ENCODE peak calls at places on chromosomes 2 and 18, in eight cellular contexts. One of them, this sample, is unnamed.

GRCh38 chr2:238821391-238821790 is 26.5 kb upstream of the TWIST2 start:
- DNase-seq in prostate gland: no peak
- DNase-seq in spleen: no peak
- DNase-seq in Peyer's patch: no peak
- DNase-seq in GM12878: no peak
- DNase-seq in stomach: no peak
- DNase-seq in IMR-90: peak; percentile 39
- DNase-seq in K562: no peak
- DNase-seq in this sample: no peak

GRCh38 chr18:985301-985700 is 80.6 kb downstream of the ADCYAP1 start:
- DNase-seq in prostate gland: no peak
- DNase-seq in spleen: no peak
- DNase-seq in Peyer's patch: no peak
- DNase-seq in GM12878: no peak
- DNase-seq in stomach: no peak
- DNase-seq in IMR-90: no peak
- DNase-seq in K562: no peak
- DNase-seq in this sample: no peak

GRCh38 chr18:27778441-27778840 is 398.5 kb downstream of the CDH2 start:
- DNase-seq in prostate gland: no peak
- DNase-seq in spleen: no peak
- DNase-seq in Peyer's patch: no peak
- DNase-seq in GM12878: no peak
- DNase-seq in stomach: no peak
- DNase-seq in IMR-90: peak; percentile 17
- DNase-seq in K562: no peak
- DNase-seq in this sample: no peak

GRCh38 chr2:162233197-162233596 is 10.0 kb downstream of the FAP start:
- DNase-seq in prostate gland: no peak
- DNase-seq in spleen: no peak
- DNase-seq in Peyer's patch: no peak
- DNase-seq in GM12878: no peak
- DNase-seq in stomach: no peak
- DNase-seq in IMR-90: peak; percentile 76
- DNase-seq in K562: no peak
- DNase-seq in this sample: no peak

GRCh38 chr2:29166237-29166630 is 51.0 kb downstream of the CLIP4 start:
- DNase-seq in prostate gland: no peak
- DNase-seq in spleen: no peak
- DNase-seq in Peyer's patch: no peak
- DNase-seq in GM12878: no peak
- DNase-seq in stomach: no peak
- DNase-seq in IMR-90: peak; percentile 15
- DNase-seq in K562: no peak
- DNase-seq in this sample: no peak

GRCh38 chr2:191404568-191404991 is 159.4 kb downstream of the MYO1B start:
- DNase-seq in prostate gland: no peak
- DNase-seq in spleen: no peak
- DNase-seq in Peyer's patch: no peak
- DNase-seq in GM12878: no peak
- DNase-seq in stomach: no peak
- DNase-seq in IMR-90: peak; percentile 50
- DNase-seq in K562: no peak
- DNase-seq in this sample: no peak

GRCh38 chr2:112318515-112318914 is 43.1 kb downstream of the ZC3H6 start:
- DNase-seq in prostate gland: no peak
- DNase-seq in spleen: no peak
- DNase-seq in Peyer's patch: no peak
- DNase-seq in GM12878: no peak
- DNase-seq in stomach: no peak
- DNase-seq in IMR-90: no peak
- DNase-seq in K562: no peak
- DNase-seq in this sample: no peak

GRCh38 chr2:215371915-215372897 is 60.3 kb downstream of the ATIC start:
- DNase-seq in prostate gland: no peak
- DNase-seq in spleen: no peak
- DNase-seq in Peyer's patch: no peak
- DNase-seq in GM12878: no peak
- DNase-seq in stomach: no peak
- DNase-seq in IMR-90: no peak
- DNase-seq in K562: no peak
- DNase-seq in this sample: no peak

GRCh38 chr18:50879302-50880107 is 587 bp downstream of the ME2 start:
- DNase-seq in prostate gland: peak; percentile 25
- DNase-seq in spleen: no peak
- DNase-seq in Peyer's patch: peak; percentile 20
- DNase-seq in GM12878: no peak
- DNase-seq in stomach: peak; percentile 43
- DNase-seq in IMR-90: peak; percentile 38
- DNase-seq in K562: no peak
- DNase-seq in this sample: peak; percentile 50

GRCh38 chr18:64444819-64445218 is 295.9 kb upstream of the LINC00305 start:
- DNase-seq in prostate gland: no peak
- DNase-seq in spleen: no peak
- DNase-seq in Peyer's patch: no peak
- DNase-seq in GM12878: no peak
- DNase-seq in stomach: no peak
- DNase-seq in IMR-90: no peak
- DNase-seq in K562: no peak
- DNase-seq in this sample: no peak

GRCh38 chr2:12587729-12588522 is 128.8 kb upstream of the TRIB2 start:
- DNase-seq in prostate gland: no peak
- DNase-seq in spleen: no peak
- DNase-seq in Peyer's patch: no peak
- DNase-seq in GM12878: peak; percentile 49
- DNase-seq in stomach: no peak
- DNase-seq in IMR-90: peak; percentile 96
- DNase-seq in K562: no peak
- DNase-seq in this sample: no peak

GRCh38 chr2:60439219-60439974 is 114.1 kb downstream of the BCL11A start:
- DNase-seq in prostate gland: no peak
- DNase-seq in spleen: peak; percentile 93
- DNase-seq in Peyer's patch: peak; percentile 82
- DNase-seq in GM12878: peak; percentile 96
- DNase-seq in stomach: peak; percentile 47
- DNase-seq in IMR-90: no peak
- DNase-seq in K562: peak; percentile 27
- DNase-seq in this sample: no peak

GRCh38 chr18:58325521-58325908 is 281.5 kb downstream of the NEDD4L start:
- DNase-seq in prostate gland: no peak
- DNase-seq in spleen: no peak
- DNase-seq in Peyer's patch: no peak
- DNase-seq in GM12878: no peak
- DNase-seq in stomach: no peak
- DNase-seq in IMR-90: peak; percentile 33
- DNase-seq in K562: no peak
- DNase-seq in this sample: no peak

GRCh38 chr18:12155996-12156395 is 62.4 kb downstream of the ANKRD62 start:
- DNase-seq in prostate gland: no peak
- DNase-seq in spleen: no peak
- DNase-seq in Peyer's patch: no peak
- DNase-seq in GM12878: no peak
- DNase-seq in stomach: no peak
- DNase-seq in IMR-90: no peak
- DNase-seq in K562: no peak
- DNase-seq in this sample: no peak

GRCh38 chr18:21134895-21135294 is 23.3 kb upstream of the ROCK1 start:
- DNase-seq in prostate gland: no peak
- DNase-seq in spleen: no peak
- DNase-seq in Peyer's patch: no peak
- DNase-seq in GM12878: no peak
- DNase-seq in stomach: no peak
- DNase-seq in IMR-90: peak; percentile 7
- DNase-seq in K562: no peak
- DNase-seq in this sample: no peak

GRCh38 chr2:134245340-134245984 is 8.4 kb upstream of the MGAT5 start:
- DNase-seq in prostate gland: peak; percentile 76
- DNase-seq in spleen: peak; percentile 87
- DNase-seq in Peyer's patch: peak; percentile 95
- DNase-seq in GM12878: no peak
- DNase-seq in stomach: peak; percentile 86
- DNase-seq in IMR-90: peak; percentile 71
- DNase-seq in K562: peak; percentile 41
- DNase-seq in this sample: peak; percentile 82

GRCh38 chr18:4200399-4200798 is 254.7 kb downstream of the DLGAP1 start:
- DNase-seq in prostate gland: no peak
- DNase-seq in spleen: no peak
- DNase-seq in Peyer's patch: no peak
- DNase-seq in GM12878: no peak
- DNase-seq in stomach: no peak
- DNase-seq in IMR-90: no peak
- DNase-seq in K562: no peak
- DNase-seq in this sample: no peak

GRCh38 chr2:6772366-6772710 is 93.4 kb downstream of the CMPK2 start:
- DNase-seq in prostate gland: no peak
- DNase-seq in spleen: no peak
- DNase-seq in Peyer's patch: no peak
- DNase-seq in GM12878: no peak
- DNase-seq in stomach: no peak
- DNase-seq in IMR-90: peak; percentile 7
- DNase-seq in K562: no peak
- DNase-seq in this sample: no peak

GRCh38 chr18:66136039-66136438 is 385.2 kb downstream of the CDH7 start:
- DNase-seq in prostate gland: no peak
- DNase-seq in spleen: no peak
- DNase-seq in Peyer's patch: no peak
- DNase-seq in GM12878: no peak
- DNase-seq in stomach: no peak
- DNase-seq in IMR-90: no peak
- DNase-seq in K562: no peak
- DNase-seq in this sample: no peak

GRCh38 chr18:48031011-48031480 is 100.6 kb upstream of the SMAD2 start:
- DNase-seq in prostate gland: peak; percentile 66
- DNase-seq in spleen: peak; percentile 35
- DNase-seq in Peyer's patch: no peak
- DNase-seq in GM12878: no peak
- DNase-seq in stomach: peak; percentile 67
- DNase-seq in IMR-90: peak; percentile 34
- DNase-seq in K562: peak; percentile 35
- DNase-seq in this sample: peak; percentile 71

GRCh38 chr2:168467729-168468128 is 11.7 kb downstream of the CERS6 start:
- DNase-seq in prostate gland: no peak
- DNase-seq in spleen: no peak
- DNase-seq in Peyer's patch: no peak
- DNase-seq in GM12878: no peak
- DNase-seq in stomach: no peak
- DNase-seq in IMR-90: no peak
- DNase-seq in K562: no peak
- DNase-seq in this sample: no peak
- H3K27ac ChIP-seq in prostate gland: no peak overlapping the region
- H3K27ac ChIP-seq in spleen: no peak overlapping the region
- H3K27ac ChIP-seq in Peyer's patch: no peak overlapping the region
- H3K27ac ChIP-seq in GM12878: peak overlapping the region; percentile 71
- H3K27ac ChIP-seq in stomach: no peak overlapping the region
- H3K27ac ChIP-seq in IMR-90: no peak overlapping the region
- H3K27ac ChIP-seq in K562: no peak overlapping the region
- H3K27ac ChIP-seq in this sample: no peak overlapping the region

DNA sequence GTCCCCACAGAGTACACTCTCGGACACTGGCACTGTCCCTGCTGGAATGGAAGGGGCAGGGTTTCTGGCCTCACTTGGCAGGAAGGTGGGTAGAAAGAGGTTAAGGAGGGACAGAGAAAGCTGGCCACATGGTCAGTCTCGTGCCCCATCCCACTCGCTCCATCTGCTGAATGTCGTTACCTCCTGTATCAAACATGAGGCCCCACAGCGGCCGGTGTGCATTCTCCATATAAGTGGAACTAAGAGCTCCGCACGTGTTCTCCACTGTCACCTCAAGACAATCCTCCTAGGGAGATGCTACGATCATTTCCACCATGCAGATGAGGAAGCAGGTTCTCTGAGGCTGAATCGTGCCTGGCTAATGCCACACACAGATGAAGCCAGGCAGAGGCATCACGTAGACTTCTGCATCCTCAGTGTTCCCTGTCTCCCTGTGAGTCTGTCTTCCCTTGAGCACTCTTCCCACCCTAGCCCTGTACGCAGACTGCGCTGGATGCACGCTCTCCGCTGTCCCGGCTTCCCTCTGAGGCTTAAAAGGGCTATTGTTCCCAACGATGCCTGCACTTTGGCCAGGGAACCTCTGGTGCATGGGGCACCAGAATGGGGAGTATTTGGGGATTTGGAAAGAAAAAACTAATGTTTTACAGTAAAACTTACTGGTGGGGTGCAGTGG is 35.1 kb downstream of the MAL start:
- DNase-seq in prostate gland: no peak
- DNase-seq in spleen: peak; percentile 63
- DNase-seq in Peyer's patch: no peak
- DNase-seq in GM12878: no peak
- DNase-seq in stomach: no peak
- DNase-seq in IMR-90: no peak
- DNase-seq in K562: no peak
- DNase-seq in this sample: no peak
- H3K4me1 ChIP-seq in prostate gland: no peaks in the 10 kb centered on the region
- H3K4me1 ChIP-seq in spleen: no peaks in the 10 kb centered on the region
- H3K4me1 ChIP-seq in Peyer's patch: no peaks in the 10 kb centered on the region
- H3K4me1 ChIP-seq in GM12878: peaks cover 30% of the 10 kb centered on the region
- H3K4me1 ChIP-seq in stomach: no peaks in the 10 kb centered on the region
- H3K4me1 ChIP-seq in IMR-90: peaks cover 6% of the 10 kb centered on the region
- H3K4me1 ChIP-seq in K562: no peaks in the 10 kb centered on the region
- H3K4me1 ChIP-seq in this sample: peaks cover 41% of the 10 kb centered on the region

DNA sequence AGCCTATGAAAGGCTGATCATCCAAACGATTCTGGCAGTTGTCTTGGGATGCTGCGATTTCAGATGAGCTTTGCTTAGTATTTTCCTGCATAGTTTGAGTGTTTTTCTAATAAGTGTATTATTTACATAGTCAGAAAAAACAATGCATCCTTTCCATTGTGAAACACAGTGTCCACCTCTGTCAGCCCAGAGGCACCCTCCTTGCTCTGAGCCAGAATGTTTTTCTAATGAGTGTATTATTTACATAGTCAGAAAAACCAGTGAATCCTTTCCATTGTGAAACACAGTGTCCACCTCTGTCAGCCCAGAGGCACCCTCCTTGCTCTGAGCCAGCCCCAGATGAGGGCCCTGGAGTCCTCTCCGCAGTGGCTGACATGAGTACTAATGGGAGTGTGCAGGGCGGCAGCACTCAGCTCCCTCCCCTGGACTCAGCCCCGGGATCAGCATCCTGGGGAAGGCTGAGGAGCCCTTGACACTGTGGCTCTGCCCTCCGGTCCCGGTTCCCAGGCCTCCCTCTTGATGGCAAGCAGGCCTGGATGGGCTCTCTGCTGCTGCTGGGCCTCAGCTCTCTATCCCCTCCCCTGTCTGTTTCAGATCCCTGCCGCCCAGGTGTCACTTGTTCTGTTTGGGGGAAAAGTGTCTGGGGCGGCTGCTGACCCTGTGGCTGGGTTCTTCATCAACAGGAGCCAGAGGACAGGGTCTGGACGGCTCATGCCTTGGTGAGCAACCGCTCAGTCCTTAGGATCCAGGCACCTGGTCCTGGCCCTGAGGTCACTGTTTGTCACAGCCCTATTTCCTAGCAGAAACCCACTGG is 5.9 kb downstream of the MFSD2B start:
- DNase-seq in prostate gland: no peak
- DNase-seq in spleen: no peak
- DNase-seq in Peyer's patch: no peak
- DNase-seq in GM12878: no peak
- DNase-seq in stomach: no peak
- DNase-seq in IMR-90: peak; percentile 83
- DNase-seq in K562: no peak
- DNase-seq in this sample: no peak
- TF ChIP-seq POLR2A in prostate gland: no peak
- TF ChIP-seq POLR2A in spleen: no peak
- TF ChIP-seq POLR2A in Peyer's patch: no peak
- TF ChIP-seq POLR2A in GM12878: no peak
- TF ChIP-seq POLR2A in stomach: no peak
- TF ChIP-seq POLR2A in IMR-90: no peak
- TF ChIP-seq POLR2A in K562: no peak
- TF ChIP-seq POLR2A in this sample: no peak

GRCh38 chr2:8438476-8438875 is 243.4 kb upstream of the ID2 start:
- DNase-seq in prostate gland: no peak
- DNase-seq in spleen: peak; percentile 85
- DNase-seq in Peyer's patch: peak; percentile 31
- DNase-seq in GM12878: no peak
- DNase-seq in stomach: no peak
- DNase-seq in IMR-90: no peak
- DNase-seq in K562: no peak
- DNase-seq in this sample: no peak
- H3K27ac ChIP-seq in prostate gland: no peak overlapping the region
- H3K27ac ChIP-seq in spleen: no peak overlapping the region
- H3K27ac ChIP-seq in Peyer's patch: no peak overlapping the region
- H3K27ac ChIP-seq in GM12878: no peak overlapping the region
- H3K27ac ChIP-seq in stomach: no peak overlapping the region
- H3K27ac ChIP-seq in IMR-90: no peak overlapping the region
- H3K27ac ChIP-seq in K562: no peak overlapping the region
- H3K27ac ChIP-seq in this sample: no peak overlapping the region

This sample was measured in thyroid gland.